ENCODE peak calls at places on chromosomes 7 and 10, in seven cellular contexts. One of them, this sample, is unnamed.

GRCh38 chr7:28434510-28434909 is 22.2 kb downstream of the CREB5 start:
- DNase-seq in nephron progenitor cell: no peak
- DNase-seq in RWPE1: no peak
- DNase-seq in WTC11: no peak
- DNase-seq in WERI-Rb-1: no peak
- DNase-seq in body of pancreas: no peak
- DNase-seq in mucosa of descending colon: no peak
- DNase-seq in this sample: no peak

GRCh38 chr10:122632561-122632960 is 67.1 kb downstream of the C10orf120 start:
- DNase-seq in WTC11: no peak
- DNase-seq in mucosa of descending colon: no peak
- DNase-seq in body of pancreas: no peak
- DNase-seq in RWPE1: no peak
- DNase-seq in nephron progenitor cell: no peak
- DNase-seq in WERI-Rb-1: no peak
- DNase-seq in this sample: no peak

GRCh38 chr10:7417103-7417623 is 6.3 kb upstream of the SFMBT2 start:
- DNase-seq in nephron progenitor cell: no peak
- DNase-seq in mucosa of descending colon: no peak
- DNase-seq in body of pancreas: no peak
- DNase-seq in RWPE1: no peak
- DNase-seq in WERI-Rb-1: no peak
- DNase-seq in WTC11: no peak
- DNase-seq in this sample: no peak

GRCh38 chr10:84224411-84225028 is 824 bp downstream of the LRIT2 start:
- DNase-seq in body of pancreas: no peak
- DNase-seq in RWPE1: no peak
- DNase-seq in WTC11: peak; percentile 71
- DNase-seq in WERI-Rb-1: no peak
- DNase-seq in mucosa of descending colon: no peak
- DNase-seq in nephron progenitor cell: peak; percentile 79
- DNase-seq in this sample: no peak

GRCh38 chr10:8962249-8962648 is 907.8 kb downstream of the GATA3 start:
- DNase-seq in mucosa of descending colon: no peak
- DNase-seq in nephron progenitor cell: no peak
- DNase-seq in WTC11: no peak
- DNase-seq in WERI-Rb-1: no peak
- DNase-seq in body of pancreas: no peak
- DNase-seq in RWPE1: peak; percentile 20
- DNase-seq in this sample: no peak

GRCh38 chr10:6729071-6729773 is 149.1 kb upstream of the PRKCQ start:
- DNase-seq in body of pancreas: no peak
- DNase-seq in nephron progenitor cell: no peak
- DNase-seq in mucosa of descending colon: no peak
- DNase-seq in RWPE1: peak; percentile 72
- DNase-seq in WTC11: no peak
- DNase-seq in WERI-Rb-1: no peak
- DNase-seq in this sample: no peak

GRCh38 chr7:94057955-94058354 is 53.8 kb upstream of the BET1 start:
- DNase-seq in mucosa of descending colon: no peak
- DNase-seq in RWPE1: no peak
- DNase-seq in nephron progenitor cell: no peak
- DNase-seq in body of pancreas: no peak
- DNase-seq in WTC11: no peak
- DNase-seq in WERI-Rb-1: no peak
- DNase-seq in this sample: no peak

GRCh38 chr7:120464104-120464503 is 191.1 kb downstream of the KCND2 start:
- DNase-seq in WERI-Rb-1: no peak
- DNase-seq in RWPE1: no peak
- DNase-seq in body of pancreas: no peak
- DNase-seq in WTC11: no peak
- DNase-seq in mucosa of descending colon: no peak
- DNase-seq in nephron progenitor cell: no peak
- DNase-seq in this sample: no peak

GRCh38 chr7:90973146-90973545 is 291.1 kb upstream of the FZD1 start:
- DNase-seq in WTC11: no peak
- DNase-seq in nephron progenitor cell: no peak
- DNase-seq in RWPE1: no peak
- DNase-seq in WERI-Rb-1: no peak
- DNase-seq in mucosa of descending colon: no peak
- DNase-seq in body of pancreas: no peak
- DNase-seq in this sample: no peak

GRCh38 chr7:64098-64521 is 128.3 kb upstream of the FAM20C start:
- DNase-seq in RWPE1: peak; percentile 48
- DNase-seq in WTC11: peak; percentile 64
- DNase-seq in body of pancreas: peak; percentile 62
- DNase-seq in WERI-Rb-1: peak; percentile 83
- DNase-seq in mucosa of descending colon: peak; percentile 70
- DNase-seq in nephron progenitor cell: peak; percentile 52
- DNase-seq in this sample: peak; percentile 70

GRCh38 chr10:3197354-3198003 is 24.9 kb upstream of the PITRM1 start:
- DNase-seq in WTC11: peak; percentile 86
- DNase-seq in body of pancreas: peak; percentile 86
- DNase-seq in WERI-Rb-1: peak; percentile 76
- DNase-seq in mucosa of descending colon: peak; percentile 82
- DNase-seq in nephron progenitor cell: peak; percentile 84
- DNase-seq in RWPE1: peak; percentile 85
- DNase-seq in this sample: peak; percentile 90

GRCh38 chr10:118118751-118119150 is 72.0 kb upstream of the RAB11FIP2 start:
- DNase-seq in RWPE1: no peak
- DNase-seq in body of pancreas: no peak
- DNase-seq in WERI-Rb-1: no peak
- DNase-seq in WTC11: no peak
- DNase-seq in mucosa of descending colon: no peak
- DNase-seq in nephron progenitor cell: no peak
- DNase-seq in this sample: no peak

GRCh38 chr10:133528845-133529575 is 1.8 kb downstream of the CYP2E1 start:
- DNase-seq in WTC11: no peak
- DNase-seq in RWPE1: no peak
- DNase-seq in WERI-Rb-1: peak; percentile 23
- DNase-seq in body of pancreas: peak; percentile 35
- DNase-seq in mucosa of descending colon: peak; percentile 5
- DNase-seq in nephron progenitor cell: no peak
- DNase-seq in this sample: peak; percentile 66

GRCh38 chr7:91491868-91492267 is 227.6 kb downstream of the FZD1 start:
- DNase-seq in WERI-Rb-1: no peak
- DNase-seq in WTC11: no peak
- DNase-seq in mucosa of descending colon: no peak
- DNase-seq in body of pancreas: no peak
- DNase-seq in nephron progenitor cell: no peak
- DNase-seq in RWPE1: no peak
- DNase-seq in this sample: no peak

GRCh38 chr10:22764639-22765038 is 50.3 kb upstream of the PIP4K2A start:
- DNase-seq in WERI-Rb-1: no peak
- DNase-seq in body of pancreas: no peak
- DNase-seq in RWPE1: no peak
- DNase-seq in mucosa of descending colon: no peak
- DNase-seq in WTC11: no peak
- DNase-seq in nephron progenitor cell: no peak
- DNase-seq in this sample: no peak

GRCh38 chr7:18792866-18793595 is 297.5 kb downstream of the HDAC9 start:
- DNase-seq in nephron progenitor cell: no peak
- DNase-seq in body of pancreas: no peak
- DNase-seq in WERI-Rb-1: no peak
- DNase-seq in RWPE1: no peak
- DNase-seq in WTC11: no peak
- DNase-seq in mucosa of descending colon: no peak
- DNase-seq in this sample: no peak

GRCh38 chr10:97298223-97298571 is 5.8 kb upstream of the ARHGAP19 start:
- DNase-seq in body of pancreas: no peak
- DNase-seq in nephron progenitor cell: no peak
- DNase-seq in mucosa of descending colon: no peak
- DNase-seq in WTC11: no peak
- DNase-seq in RWPE1: no peak
- DNase-seq in WERI-Rb-1: no peak
- DNase-seq in this sample: no peak

GRCh38 chr7:29190349-29191045 is 4.1 kb upstream of the CHN2 start:
- DNase-seq in nephron progenitor cell: no peak
- DNase-seq in WTC11: no peak
- DNase-seq in mucosa of descending colon: peak; percentile 45
- DNase-seq in WERI-Rb-1: no peak
- DNase-seq in RWPE1: no peak
- DNase-seq in body of pancreas: peak; percentile 80
- DNase-seq in this sample: no peak

GRCh38 chr10:154348-154747 is 19.1 kb downstream of the ZMYND11 start:
- DNase-seq in body of pancreas: no peak
- DNase-seq in nephron progenitor cell: no peak
- DNase-seq in WERI-Rb-1: no peak
- DNase-seq in WTC11: no peak
- DNase-seq in RWPE1: no peak
- DNase-seq in mucosa of descending colon: no peak
- DNase-seq in this sample: no peak

GRCh38 chr10:47322300-47323061 is at the start of gene GDF2:
- DNase-seq in mucosa of descending colon: no peak
- DNase-seq in WERI-Rb-1: no peak
- DNase-seq in body of pancreas: peak; percentile 10
- DNase-seq in RWPE1: no peak
- DNase-seq in nephron progenitor cell: no peak
- DNase-seq in WTC11: no peak
- DNase-seq in this sample: no peak

DNA sequence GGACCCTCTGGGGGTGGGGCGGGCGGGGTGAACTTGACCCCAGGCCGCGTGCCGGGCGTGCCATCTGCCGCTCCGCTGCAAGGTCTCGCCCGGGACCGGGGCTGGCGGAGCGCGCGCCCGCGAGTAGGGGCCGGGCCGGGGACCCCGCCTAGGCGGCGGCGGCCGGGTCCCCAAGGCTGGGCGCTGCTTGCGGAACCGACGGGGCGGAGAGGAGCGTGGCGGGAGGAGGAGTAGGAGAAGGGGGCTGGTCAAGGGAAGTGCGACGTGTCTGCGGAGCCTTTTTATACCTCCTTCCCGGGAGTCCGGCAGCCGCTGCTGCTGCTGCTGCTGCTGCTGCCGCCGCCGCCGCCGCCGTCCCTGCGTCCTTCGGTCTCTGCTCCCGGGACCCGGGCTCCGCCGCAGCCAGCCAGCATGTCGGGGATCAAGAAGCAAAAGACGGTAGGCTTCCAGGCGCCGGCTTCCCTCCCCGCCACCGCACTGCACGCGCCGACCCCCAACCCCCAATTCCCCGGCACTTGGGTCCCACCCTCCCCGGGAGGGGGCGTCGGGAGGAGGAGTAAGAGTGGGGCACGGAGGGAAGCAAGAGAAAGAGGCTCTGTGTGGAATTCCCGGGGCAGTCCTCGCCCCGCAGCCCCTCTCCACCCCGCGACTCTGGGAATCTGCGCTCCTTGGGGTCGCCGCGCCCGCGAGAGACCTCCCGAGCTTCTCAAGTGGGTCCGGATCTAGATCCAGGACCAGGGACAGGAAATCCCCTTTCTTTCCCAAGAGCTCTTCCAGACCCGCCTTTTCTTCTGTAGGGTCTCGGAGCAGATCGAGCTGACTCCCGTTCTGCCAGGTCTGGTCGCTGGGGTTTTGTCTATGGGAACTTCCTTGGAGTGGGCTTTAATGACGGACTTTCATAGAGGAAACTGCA is at the start of gene PAPSS2:
- DNase-seq in RWPE1: peak; percentile 37
- DNase-seq in body of pancreas: peak; percentile 71
- DNase-seq in WERI-Rb-1: peak; percentile 58
- DNase-seq in WTC11: peak; percentile 71
- DNase-seq in mucosa of descending colon: peak; percentile 65
- DNase-seq in nephron progenitor cell: peak; percentile 72
- DNase-seq in this sample: peak; percentile 69
- TF ChIP-seq CTCF in RWPE1: no peak
- TF ChIP-seq CTCF in body of pancreas: no peak
- TF ChIP-seq CTCF in WERI-Rb-1: peak; percentile 19
- TF ChIP-seq CTCF in WTC11: no peak
- TF ChIP-seq CTCF in mucosa of descending colon: no peak
- TF ChIP-seq CTCF in nephron progenitor cell: no peak
- TF ChIP-seq CTCF in this sample: no peak

DNA sequence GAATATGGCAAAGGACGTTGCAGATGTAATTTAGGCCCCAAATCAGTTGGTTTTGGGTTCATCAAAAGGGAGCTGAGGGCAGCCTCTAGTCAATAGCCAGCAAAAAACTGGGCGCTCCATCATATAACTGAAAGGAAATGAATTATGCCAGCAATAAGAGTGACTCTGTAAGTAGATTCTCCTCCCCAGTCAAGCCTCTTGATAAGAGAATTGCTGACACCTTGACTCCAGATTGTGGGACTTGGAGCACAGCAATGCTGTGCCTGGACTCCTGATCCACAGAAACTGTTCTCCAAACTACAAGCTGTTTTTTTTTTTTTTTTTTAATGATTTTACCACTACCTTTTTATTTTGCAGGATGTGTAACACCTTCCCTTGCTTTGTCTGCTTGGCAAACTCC is 25.5 kb downstream of the ZFAND4 start:
- DNase-seq in WERI-Rb-1: no peak
- DNase-seq in RWPE1: no peak
- DNase-seq in WTC11: no peak
- DNase-seq in body of pancreas: no peak
- DNase-seq in nephron progenitor cell: no peak
- DNase-seq in mucosa of descending colon: no peak
- DNase-seq in this sample: no peak
- TF ChIP-seq CTCF in WERI-Rb-1: no peak
- TF ChIP-seq CTCF in RWPE1: no peak
- TF ChIP-seq CTCF in WTC11: no peak
- TF ChIP-seq CTCF in body of pancreas: no peak
- TF ChIP-seq CTCF in nephron progenitor cell: no peak
- TF ChIP-seq CTCF in mucosa of descending colon: no peak
- TF ChIP-seq CTCF in this sample: no peak

GRCh38 chr7:108528183-108528712 is 2.3 kb upstream of the PNPLA8 start:
- DNase-seq in nephron progenitor cell: no peak
- DNase-seq in body of pancreas: peak; percentile 57
- DNase-seq in mucosa of descending colon: peak; percentile 26
- DNase-seq in WERI-Rb-1: no peak
- DNase-seq in WTC11: no peak
- DNase-seq in RWPE1: peak; percentile 64
- DNase-seq in this sample: no peak
- TF ChIP-seq CTCF in nephron progenitor cell: no peak
- TF ChIP-seq CTCF in body of pancreas: no peak
- TF ChIP-seq CTCF in mucosa of descending colon: no peak
- TF ChIP-seq CTCF in WERI-Rb-1: no peak
- TF ChIP-seq CTCF in WTC11: no peak
- TF ChIP-seq CTCF in RWPE1: no peak
- TF ChIP-seq CTCF in this sample: no peak

GRCh38 chr7:135712182-135712782 is 15.7 kb downstream of the SLC13A4 start:
- DNase-seq in WERI-Rb-1: peak; percentile 58
- DNase-seq in nephron progenitor cell: no peak
- DNase-seq in RWPE1: no peak
- DNase-seq in body of pancreas: no peak
- DNase-seq in WTC11: no peak
- DNase-seq in mucosa of descending colon: no peak
- DNase-seq in this sample: no peak

GRCh38 chr7:135712796-135713195 is 15.2 kb downstream of the SLC13A4 start:
- DNase-seq in WERI-Rb-1: no peak
- DNase-seq in nephron progenitor cell: no peak
- DNase-seq in WTC11: no peak
- DNase-seq in RWPE1: no peak
- DNase-seq in body of pancreas: no peak
- DNase-seq in mucosa of descending colon: no peak
- DNase-seq in this sample: no peak

GRCh38 chr7:135709508-135709907 is 18.5 kb downstream of the SLC13A4 start:
- DNase-seq in nephron progenitor cell: no peak
- DNase-seq in mucosa of descending colon: no peak
- DNase-seq in WERI-Rb-1: no peak
- DNase-seq in body of pancreas: no peak
- DNase-seq in RWPE1: no peak
- DNase-seq in WTC11: no peak
- DNase-seq in this sample: no peak

GRCh38 chr7:135708041-135708440 is 19.9 kb downstream of the SLC13A4 start:
- DNase-seq in body of pancreas: no peak
- DNase-seq in WERI-Rb-1: peak; percentile 67
- DNase-seq in mucosa of descending colon: no peak
- DNase-seq in nephron progenitor cell: no peak
- DNase-seq in RWPE1: no peak
- DNase-seq in WTC11: peak; percentile 46
- DNase-seq in this sample: no peak

GRCh38 chr7:135710417-135711138 is 17.4 kb downstream of the SLC13A4 start:
- DNase-seq in WERI-Rb-1: no peak
- DNase-seq in body of pancreas: no peak
- DNase-seq in nephron progenitor cell: peak; percentile 31
- DNase-seq in WTC11: peak; percentile 31
- DNase-seq in RWPE1: peak; percentile 18
- DNase-seq in mucosa of descending colon: peak; percentile 3
- DNase-seq in this sample: no peak
- TF ChIP-seq CTCF in WERI-Rb-1: peak; percentile 73
- TF ChIP-seq CTCF in body of pancreas: peak; percentile 19
- TF ChIP-seq CTCF in nephron progenitor cell: peak; percentile 67
- TF ChIP-seq CTCF in WTC11: peak; percentile 92
- TF ChIP-seq CTCF in RWPE1: peak; percentile 77
- TF ChIP-seq CTCF in mucosa of descending colon: peak; percentile 44
- TF ChIP-seq CTCF in this sample: peak; percentile 90